ENCODE peak calls at places on chromosomes 4 and X, in nine cellular contexts. B is mammary epithelial cell; H is Kasumi-1; X is mucosa of gallbladder; Q is amniotic stem cell; I is non-pigmented ciliary epithelial cell; M is HuH-7.5; D is activated CD4-positive, alpha-beta memory T cell treated with anti-CD3 and anti-CD28 coated beads, Interleukin-2, amount 10 ng/mL, durations not matched to agents 7 days and 5 days; T is colonic mucosa. F is an unnamed sample.

GRCh38 chrX:149073464-149073863 is 431.6 kb downstream of the IDS start:
- DNase-seq in B (peak), H (no peak), X (no peak), Q (no peak), I (no peak), M (no peak), D (no peak), T (no peak), F (no peak)

GRCh38 chr4:186255122-186255521 is 10.9 kb upstream of the F11 start:
- DNase-seq in B (no peak), H (no peak), X (no peak), Q (no peak), I (no peak), M (no peak), D (no peak), T (no peak), F (no peak)

GRCh38 chrX:132591719-132592275 is 103.0 kb upstream of the MBNL3 start:
- DNase-seq in B (no peak), H (no peak), X (no peak), Q (no peak), I (no peak), M (no peak), D (no peak), T (no peak), F (no peak)

GRCh38 chrX:66030505-66031317 is 9.2 kb downstream of the VSIG4 start:
- DNase-seq in B (peak), H (peak), X (peak), Q (no peak), I (no peak), M (no peak), D (no peak), T (peak), F (no peak)

GRCh38 chrX:1451676-1452496 is 823 bp downstream of the ASMTL start:
- DNase-seq in B (no peak), H (no peak), X (no peak), Q (no peak), I (no peak), M (no peak), D (no peak), T (peak), F (no peak)

GRCh38 chrX:75061701-75062100 is 94.4 kb downstream of the ABCB7 start:
- DNase-seq in B (peak), H (no peak), X (no peak), Q (no peak), I (no peak), M (no peak), D (no peak), T (no peak), F (no peak)

GRCh38 chr4:180949825-180950224 is 1293.4 kb upstream of the TENM3 start:
- DNase-seq in B (peak), H (no peak), X (no peak), Q (no peak), I (no peak), M (no peak), D (no peak), T (no peak), F (no peak)

GRCh38 chrX:110310896-110311295 is 7.0 kb downstream of the AMMECR1 start:
- DNase-seq in B (no peak), H (no peak), X (no peak), Q (no peak), I (no peak), M (no peak), D (peak), T (no peak), F (no peak)

GRCh38 chr4:6724461-6725111 is 8.6 kb downstream of the BLOC1S4 start:
- DNase-seq in B (no peak), H (no peak), X (no peak), Q (no peak), I (no peak), M (no peak), D (no peak), T (no peak), F (no peak)

GRCh38 chr4:2339458-2340271 is 77.8 kb upstream of the MXD4 start:
- DNase-seq in B (no peak), H (no peak), X (peak), Q (no peak), I (no peak), M (no peak), D (no peak), T (peak), F (no peak)

GRCh38 chr4:158208931-158209640 is 1.2 kb upstream of the TMEM144 start:
- DNase-seq in B (no peak), H (peak), X (no peak), Q (no peak), I (no peak), M (no peak), D (no peak), T (no peak), F (no peak)

GRCh38 chrX:155535866-155536265 is 76.9 kb downstream of the TMLHE start:
- DNase-seq in B (peak), H (no peak), X (no peak), Q (no peak), I (no peak), M (no peak), D (no peak), T (no peak), F (no peak)

GRCh38 chr4:6272863-6273660 is 3.4 kb downstream of the WFS1 start:
- DNase-seq in B (peak), H (no peak), X (no peak), Q (peak), I (peak), M (peak), D (no peak), T (no peak), F (peak)

GRCh38 chr4:36189511-36190226 is 54.6 kb downstream of the ARAP2 start:
- DNase-seq in B (no peak), H (peak), X (no peak), Q (no peak), I (peak), M (no peak), D (peak), T (no peak), F (no peak)

GRCh38 chr4:3607690-3608514 is 75.7 kb upstream of the LRPAP1 start:
- DNase-seq in B (no peak), H (no peak), X (no peak), Q (no peak), I (no peak), M (no peak), D (no peak), T (no peak), F (no peak)

GRCh38 chrX:47571215-47571614 is 10.2 kb downstream of the ARAF start:
- DNase-seq in B (no peak), H (no peak), X (no peak), Q (no peak), I (no peak), M (no peak), D (no peak), T (no peak), F (no peak)

GRCh38 chr4:153790962-153791551 is 2.2 kb upstream of the SFRP2 start:
- DNase-seq in B (no peak), H (no peak), X (no peak), Q (no peak), I (no peak), M (no peak), D (no peak), T (no peak), F (no peak)

GRCh38 chrX:154546354-154547244 is at the start of gene G6PD:
- DNase-seq in B (peak), H (no peak), X (peak), Q (peak), I (no peak), M (peak), D (peak), T (peak), F (no peak)

GRCh38 chr4:38781854-38782261 is 932 bp downstream of the TLR10 start:
- DNase-seq in B (no peak), H (no peak), X (no peak), Q (no peak), I (no peak), M (no peak), D (no peak), T (no peak), F (no peak)

GRCh38 chr4:131119661-131120060 is 2023.7 kb downstream of the C4orf33 start:
- DNase-seq in B (no peak), H (no peak), X (no peak), Q (no peak), I (no peak), M (no peak), D (no peak), T (no peak), F (no peak)

F was measured in BJ.